ENCODE peak calls at places on chromosomes 11 and 22, in seven cellular contexts. P is stimulated activated naive CD8-positive, alpha-beta T cell treated with anti-CD3 and anti-CD28 coated beads, Interleukin-15, Interleukin-2, amounts not matched to agents 100 U/mL and 50 U/mL, for 24 hours; L is GM23338; R is left colon; B is chondrocyte; O is T-cell; F is natural killer cell. D is an unnamed sample.

GRCh38 chr22:22748297-22748743 is 103.9 kb downstream of the GGTLC2 start:
- DNase-seq in P (peak), L (peak), R (peak), B (no peak), O (peak), F (peak), D (no peak)

GRCh38 chr11:110160016-110160415 is 66.8 kb downstream of the ZC3H12C start:
- DNase-seq in P (no peak), L (no peak), R (no peak), B (no peak), O (no peak), F (no peak), D (no peak)

GRCh38 chr11:119694334-119694733 is 34.7 kb downstream of the NECTIN1 start:
- DNase-seq in P (no peak), L (no peak), R (peak), B (no peak), O (no peak), F (no peak), D (no peak)

GRCh38 chr22:24424001-24424900 is 3.1 kb upstream of the ADORA2A start:
- DNase-seq in P (peak), L (peak), R (peak), B (peak), O (peak), F (peak), D (no peak)

GRCh38 chr11:75453916-75454655 is 21.1 kb upstream of the KLHL35 start:
- DNase-seq in P (no peak), L (no peak), R (no peak), B (no peak), O (no peak), F (no peak), D (no peak)

GRCh38 chr11:121929581-121929980 is 186.4 kb downstream of the BLID start:
- DNase-seq in P (no peak), L (peak), R (peak), B (no peak), O (no peak), F (no peak), D (no peak)

GRCh38 chr22:48957311-48957986 is 870.2 kb downstream of the BRD1 start:
- DNase-seq in P (no peak), L (no peak), R (no peak), B (peak), O (no peak), F (peak), D (peak)

GRCh38 chr11:111736191-111736590 is 30.0 kb downstream of the PPP2R1B start:
- DNase-seq in P (no peak), L (no peak), R (no peak), B (no peak), O (no peak), F (no peak), D (no peak)

GRCh38 chr11:61917043-61917356 is 366 bp downstream of the RAB3IL1 start:
- DNase-seq in P (no peak), L (no peak), R (no peak), B (peak), O (no peak), F (no peak), D (no peak)

GRCh38 chr11:63530021-63530420 is 6.6 kb upstream of the PLAAT4 start:
- DNase-seq in P (no peak), L (peak), R (no peak), B (no peak), O (no peak), F (no peak), D (no peak)

GRCh38 chr11:61874460-61874809 is 16.9 kb downstream of the FADS3 start:
- DNase-seq in P (no peak), L (no peak), R (no peak), B (peak), O (no peak), F (no peak), D (peak)

GRCh38 chr11:128367573-128367972 is 219.8 kb downstream of the ETS1 start:
- DNase-seq in P (no peak), L (no peak), R (no peak), B (no peak), O (no peak), F (no peak), D (no peak)

GRCh38 chr22:29216873-29217666 is 11.4 kb downstream of the EMID1 start:
- DNase-seq in P (no peak), L (no peak), R (no peak), B (peak), O (no peak), F (no peak), D (peak)

GRCh38 chr11:90913131-90913668 is 690.4 kb upstream of the CHORDC1 start:
- DNase-seq in P (no peak), L (no peak), R (no peak), B (no peak), O (no peak), F (no peak), D (no peak)

GRCh38 chr11:38948392-38948791 is 2350.4 kb upstream of the RAG2 start:
- DNase-seq in P (no peak), L (no peak), R (no peak), B (no peak), O (no peak), F (no peak), D (no peak)

GRCh38 chr11:75562836-75563484 is 907 bp downstream of the SERPINH1 start:
- DNase-seq in P (no peak), L (peak), R (peak), B (no peak), O (no peak), F (no peak), D (peak)

GRCh38 chr11:125724125-125724524 is 22.0 kb upstream of the PATE1 start:
- DNase-seq in P (no peak), L (peak), R (no peak), B (no peak), O (no peak), F (no peak), D (no peak)

GRCh38 chr11:19742595-19743292 is 30.1 kb downstream of the NAV2 start:
- DNase-seq in P (peak), L (peak), R (peak), B (no peak), O (peak), F (peak), D (peak)

GRCh38 chr11:74731301-74732094 is at the start of gene CHRDL2:
- DNase-seq in P (no peak), L (peak), R (no peak), B (no peak), O (no peak), F (no peak), D (peak)

GRCh38 chr11:12117200-12117995 is 7.0 kb downstream of the MICAL2 start:
- DNase-seq in P (no peak), L (no peak), R (no peak), B (no peak), O (no peak), F (no peak), D (no peak)

GRCh38 chr11:19281041-19281440 is 40.3 kb upstream of the E2F8 start:
- DNase-seq in P (no peak), L (no peak), R (no peak), B (no peak), O (peak), F (peak), D (no peak)

GRCh38 chr11:8068605-8069221 is 12.3 kb upstream of the TUB start:
- DNase-seq in P (no peak), L (no peak), R (no peak), B (peak), O (no peak), F (no peak), D (peak)

GRCh38 chr22:31912402-31912733 is 32.0 kb upstream of the YWHAH start:
- DNase-seq in P (no peak), L (no peak), R (no peak), B (no peak), O (no peak), F (no peak), D (no peak)

GRCh38 chr11:15650105-15650938 is 535.6 kb downstream of the INSC start:
- DNase-seq in P (peak), L (peak), R (peak), B (peak), O (peak), F (peak), D (peak)

GRCh38 chr11:78841451-78842060 is 266.9 kb upstream of the NARS2 start:
- DNase-seq in P (no peak), L (peak), R (no peak), B (no peak), O (no peak), F (no peak), D (no peak)

GRCh38 chr11:68663482-68664010 is 20.8 kb upstream of the GAL start:
- DNase-seq in P (no peak), L (no peak), R (no peak), B (no peak), O (no peak), F (no peak), D (no peak)

GRCh38 chr11:19639603-19640002 is 73.0 kb upstream of the NAV2 start:
- DNase-seq in P (no peak), L (no peak), R (no peak), B (no peak), O (no peak), F (no peak), D (no peak)

GRCh38 chr11:46856605-46857339 is 10.7 kb upstream of the CKAP5 start:
- DNase-seq in P (no peak), L (no peak), R (no peak), B (no peak), O (no peak), F (no peak), D (no peak)

GRCh38 chr11:57288771-57289579 is 35.8 kb downstream of the TNKS1BP1 start:
- DNase-seq in P (no peak), L (peak), R (peak), B (no peak), O (no peak), F (no peak), D (no peak)

GRCh38 chr22:42388130-42388797 is 43.9 kb downstream of the NFAM1 start:
- DNase-seq in P (no peak), L (peak), R (no peak), B (no peak), O (no peak), F (no peak), D (no peak)

GRCh38 chr22:23696326-23696851 is 5.6 kb downstream of the RGL4 start:
- DNase-seq in P (peak), L (no peak), R (peak), B (peak), O (peak), F (peak), D (peak)

GRCh38 chr11:100785148-100785983 is 98.3 kb downstream of the ARHGAP42 start:
- DNase-seq in P (no peak), L (peak), R (no peak), B (no peak), O (no peak), F (no peak), D (no peak)

GRCh38 chr22:49354516-49355205 is 473.0 kb downstream of the BRD1 start:
- DNase-seq in P (no peak), L (no peak), R (no peak), B (no peak), O (no peak), F (no peak), D (no peak)

GRCh38 chr11:60370811-60371297 is 7.5 kb upstream of the MS4A7 start:
- DNase-seq in P (no peak), L (no peak), R (no peak), B (no peak), O (no peak), F (no peak), D (no peak)

GRCh38 chr11:112318193-112318592 is 57.5 kb upstream of the PLET1 start:
- DNase-seq in P (no peak), L (no peak), R (no peak), B (no peak), O (no peak), F (no peak), D (no peak)

GRCh38 chr22:19819209-19819910 is 35.3 kb downstream of the GNB1L start:
- DNase-seq in P (no peak), L (no peak), R (no peak), B (peak), O (no peak), F (peak), D (no peak)

GRCh38 chr22:49295851-49296560 is 531.7 kb downstream of the BRD1 start:
- DNase-seq in P (no peak), L (no peak), R (no peak), B (peak), O (no peak), F (no peak), D (no peak)

GRCh38 chr22:38260760-38261477 is 11.9 kb downstream of the TMEM184B start:
- DNase-seq in P (no peak), L (no peak), R (peak), B (no peak), O (no peak), F (no peak), D (no peak)

GRCh38 chr11:12220305-12220704 is 109.9 kb downstream of the MICAL2 start:
- DNase-seq in P (no peak), L (no peak), R (no peak), B (no peak), O (no peak), F (no peak), D (no peak)